ENCODE peak calls at places on chromosomes 12 and 14, in seven cellular contexts. L is IMR-90; E is SK-MEL-5; Z is stimulated activated CD8-positive, alpha-beta memory T cell treated with anti-CD3 and anti-CD28 coated beads, Interleukin-12 subunit alpha, Interleukin-12 subunit beta, amount 100 ng/mL, for 4 hours; J is cerebellar cortex; F is AG09309; V is RCC 7860. N is an unnamed sample.

GRCh38 chr14:68770553-68771286 is 22.1 kb downstream of the ZFP36L1 start:
- DNase-seq in J (no peak), E (no peak), L (no peak), Z (no peak), V (no peak), F (no peak), N (no peak)

GRCh38 chr12:68587448-68587873 is 23.2 kb upstream of the RAP1B start:
- DNase-seq in Z (no peak), E (no peak), F (no peak), V (no peak), J (no peak), L (no peak), N (no peak)

GRCh38 chr14:54829486-54830224 is 73.0 kb downstream of the GCH1 start:
- DNase-seq in E (no peak), Z (no peak), F (no peak), V (no peak), J (no peak), L (no peak), N (no peak)

GRCh38 chr14:29317423-29317822 is 550.8 kb downstream of the FOXG1 start:
- DNase-seq in V (no peak), J (no peak), E (no peak), Z (no peak), L (no peak), F (no peak), N (no peak)

GRCh38 chr12:113875681-113876080 is 90.4 kb downstream of the RBM19 start:
- DNase-seq in F (no peak), J (no peak), L (peak), Z (no peak), V (no peak), E (no peak), N (no peak)

GRCh38 chr14:90375934-90376333 is 20.9 kb upstream of the CALM1 start:
- DNase-seq in L (no peak), J (no peak), V (no peak), Z (no peak), F (no peak), E (no peak), N (peak)

GRCh38 chr14:97408937-97409860 is 612.0 kb downstream of the VRK1 start:
- DNase-seq in L (no peak), J (no peak), E (no peak), V (no peak), F (no peak), Z (no peak), N (no peak)

GRCh38 chr12:23843958-23844357 is 105.5 kb downstream of the SOX5 start:
- DNase-seq in E (no peak), J (no peak), Z (no peak), V (no peak), L (no peak), F (no peak), N (no peak)

GRCh38 chr14:73059326-73059725 is 992 bp downstream of the RBM25 start:
- DNase-seq in E (peak), J (peak), Z (no peak), F (no peak), L (peak), V (peak), N (no peak)

GRCh38 chr12:126569706-126570105 is 1504.5 kb downstream of the AACS start:
- DNase-seq in V (no peak), Z (no peak), E (no peak), F (no peak), J (no peak), L (no peak), N (no peak)

GRCh38 chr12:126483145-126484068 is 1418.2 kb downstream of the AACS start:
- DNase-seq in J (no peak), Z (no peak), V (peak), L (no peak), F (peak), E (no peak), N (peak)

GRCh38 chr14:51188566-51189185 is 51.4 kb upstream of the TMX1 start:
- DNase-seq in E (no peak), L (no peak), J (peak), V (no peak), Z (no peak), F (no peak), N (no peak)

GRCh38 chr14:50000215-50001145 is 107.6 kb downstream of the ARF6 start:
- DNase-seq in L (peak), E (peak), Z (peak), V (peak), F (peak), J (peak), N (peak)

GRCh38 chr14:83867871-83868270 is 1662.1 kb upstream of the FLRT2 start:
- DNase-seq in V (no peak), L (peak), Z (no peak), E (no peak), J (no peak), F (no peak), N (no peak)

GRCh38 chr14:44914849-44915248 is 46.9 kb downstream of the KLHL28 start:
- DNase-seq in J (no peak), E (no peak), L (peak), V (no peak), F (no peak), Z (no peak), N (no peak)

GRCh38 chr14:52266179-52266578 is 1.3 kb upstream of the PTGDR start:
- DNase-seq in Z (no peak), F (peak), J (no peak), E (no peak), V (no peak), L (peak), N (no peak)

GRCh38 chr12:70829070-70829469 is 91.5 kb downstream of the PTPRR start:
- DNase-seq in E (no peak), L (no peak), F (no peak), Z (no peak), J (no peak), V (no peak), N (no peak)

GRCh38 chr14:43041207-43041606 is 1434.5 kb downstream of the LRFN5 start:
- DNase-seq in J (no peak), L (no peak), F (no peak), Z (no peak), V (no peak), E (no peak), N (no peak)

GRCh38 chr14:73787760-73788508 is 63.7 kb upstream of the PTGR2 start:
- DNase-seq in J (no peak), Z (no peak), F (no peak), E (peak), V (peak), L (peak), N (no peak)

GRCh38 chr12:11623382-11623781 is 26.1 kb upstream of the ETV6 start:
- DNase-seq in F (no peak), E (no peak), Z (no peak), L (peak), J (no peak), V (no peak), N (no peak)

GRCh38 chr14:52977798-52978197 is 26.9 kb upstream of the FERMT2 start:
- DNase-seq in L (no peak), F (no peak), Z (no peak), V (no peak), J (no peak), E (no peak), N (no peak)

GRCh38 chr12:89786177-89786810 is 77.7 kb upstream of the ATP2B1 start:
- DNase-seq in L (no peak), V (no peak), E (no peak), J (no peak), Z (no peak), F (no peak), N (no peak)

GRCh38 chr14:91649930-91650329 is 82.0 kb downstream of the CATSPERB start:
- DNase-seq in F (peak), V (peak), Z (no peak), L (peak), E (peak), J (no peak), N (no peak)

GRCh38 chr12:19841451-19841850 is 402.2 kb downstream of the AEBP2 start:
- DNase-seq in J (no peak), L (no peak), V (no peak), Z (no peak), E (no peak), F (peak), N (no peak)

GRCh38 chr14:54730156-54730961 is 163.4 kb downstream of the SAMD4A start:
- DNase-seq in F (peak), L (peak), Z (no peak), V (no peak), J (no peak), E (no peak), N (no peak)

GRCh38 chr12:132955094-132955932 is 793 bp downstream of the ZNF605 start:
- DNase-seq in V (no peak), J (peak), Z (no peak), L (peak), E (peak), F (peak), N (peak)

GRCh38 chr14:30077946-30078345 is 150.3 kb upstream of the PRKD1 start:
- DNase-seq in V (no peak), F (peak), E (no peak), L (no peak), Z (no peak), J (no peak), N (no peak)

GRCh38 chr14:101215266-101215665 is 311.7 kb upstream of the RTL1 start:
- DNase-seq in J (no peak), E (no peak), L (no peak), Z (no peak), V (no peak), F (no peak), N (no peak)

GRCh38 chr14:59342516-59343484 is 122.4 kb downstream of the GPR135 start:
- DNase-seq in V (no peak), L (no peak), Z (no peak), F (no peak), E (no peak), J (no peak), N (no peak)

GRCh38 chr12:121357331-121357730 is 5.1 kb upstream of the ANAPC5 start:
- DNase-seq in Z (no peak), J (no peak), F (no peak), L (no peak), V (no peak), E (no peak), N (no peak)

GRCh38 chr12:115249878-115250277 is 565.9 kb upstream of the TBX3 start:
- DNase-seq in E (no peak), Z (no peak), V (no peak), L (no peak), F (no peak), J (no peak), N (no peak)

GRCh38 chr14:52405314-52405713 is 91.2 kb downstream of the PTGER2 start:
- DNase-seq in J (no peak), V (no peak), L (no peak), F (no peak), Z (no peak), E (no peak), N (no peak)

GRCh38 chr14:61145258-61145902 is 135.8 kb downstream of the TMEM30B start:
- DNase-seq in E (no peak), V (no peak), Z (no peak), F (peak), J (no peak), L (peak), N (peak)

GRCh38 chr12:131457331-131458047 is 253.4 kb upstream of the SFSWAP start:
- DNase-seq in V (no peak), F (no peak), J (no peak), E (no peak), Z (no peak), L (no peak), N (no peak)

GRCh38 chr12:100826323-100826722 is 31.7 kb downstream of the ANO4 start:
- DNase-seq in E (peak), V (no peak), F (no peak), Z (no peak), J (peak), L (peak), N (peak)

GRCh38 chr12:114688256-114688845 is 4.4 kb upstream of the TBX3 start:
- DNase-seq in L (no peak), J (no peak), Z (no peak), F (no peak), V (no peak), E (no peak), N (no peak)

GRCh38 chr12:67813509-67813908 is 165.0 kb downstream of the DYRK2 start:
- DNase-seq in V (no peak), F (no peak), L (peak), Z (no peak), J (no peak), E (no peak), N (no peak)

N was measured in Caki2.